ENCODE peak calls at places on chromosomes 1 and 21, in eight cellular contexts. C is IMR-90, W is K562, L is stomach, P is heart left ventricle, O is A549, J is GM12878, A is sigmoid colon. G is an unnamed sample.

GRCh38 chr1:223652436-223652901 is 13.0 kb downstream of the CAPN8 start:
- DNase-seq in A (no peak), J (no peak), O (no peak), C (no peak), W (no peak), P (no peak), L (no peak), G (no peak)

GRCh38 chr1:189220750-189221149 is 1256.9 kb downstream of the BRINP3 start:
- DNase-seq in C (no peak), P (no peak), J (no peak), L (no peak), W (no peak), A (no peak), O (no peak), G (no peak)

GRCh38 chr1:29453502-29454240 is 217.3 kb downstream of the PTPRU start:
- DNase-seq in P (no peak), L (no peak), W (peak), C (peak), O (peak), J (no peak), A (no peak), G (peak)

GRCh38 chr1:59484090-59484489 is 187.2 kb downstream of the FGGY start:
- DNase-seq in W (no peak), C (peak), P (no peak), A (no peak), J (no peak), O (peak), L (no peak), G (no peak)

GRCh38 chr21:41141031-41141457 is 26.9 kb upstream of the BACE2 start:
- DNase-seq in C (peak), A (no peak), O (no peak), L (no peak), J (no peak), P (no peak), W (no peak), G (no peak)

GRCh38 chr21:35099310-35099709 is 50.2 kb upstream of the RUNX1 start:
- DNase-seq in A (no peak), C (peak), O (no peak), J (no peak), L (no peak), W (no peak), P (no peak), G (no peak)

GRCh38 chr1:32706491-32706890 is 3.9 kb upstream of the SYNC start:
- DNase-seq in C (no peak), P (no peak), O (no peak), J (no peak), L (peak), A (no peak), W (no peak), G (no peak)

GRCh38 chr1:217090073-217090911 is 367.1 kb upstream of the ESRRG start:
- DNase-seq in P (no peak), C (no peak), L (no peak), A (no peak), W (no peak), O (no peak), J (no peak), G (no peak)

GRCh38 chr1:16145988-16146887 is 9.6 kb downstream of the EPHA2 start:
- DNase-seq in W (peak), L (peak), J (no peak), P (peak), A (peak), O (peak), C (peak), G (peak)

GRCh38 chr1:200242379-200243041 is 167.3 kb downstream of the ZNF281 start:
- DNase-seq in J (no peak), A (no peak), W (no peak), O (no peak), L (no peak), C (peak), P (peak), G (no peak)

GRCh38 chr1:154614247-154614646 is 6.3 kb upstream of the ADAR start:
- DNase-seq in C (no peak), W (no peak), P (no peak), L (no peak), O (no peak), J (no peak), A (no peak), G (no peak)

GRCh38 chr1:205589618-205590456 is 42.0 kb downstream of the ELK4 start:
- DNase-seq in L (no peak), O (no peak), P (no peak), A (peak), C (no peak), J (no peak), W (no peak), G (no peak)

GRCh38 chr1:156673387-156674121 is 3.7 kb downstream of the NES start:
- DNase-seq in J (no peak), W (peak), O (no peak), L (no peak), A (no peak), C (peak), P (no peak), G (no peak)

GRCh38 chr1:246608616-246609376 is 42.5 kb downstream of the CNST start:
- DNase-seq in L (peak), J (no peak), P (peak), C (peak), O (peak), A (peak), W (no peak), G (peak)

GRCh38 chr21:27802816-27803475 is 836.1 kb upstream of the ADAMTS5 start:
- DNase-seq in L (peak), P (peak), A (no peak), J (no peak), O (peak), C (peak), W (peak), G (peak)

DNA sequence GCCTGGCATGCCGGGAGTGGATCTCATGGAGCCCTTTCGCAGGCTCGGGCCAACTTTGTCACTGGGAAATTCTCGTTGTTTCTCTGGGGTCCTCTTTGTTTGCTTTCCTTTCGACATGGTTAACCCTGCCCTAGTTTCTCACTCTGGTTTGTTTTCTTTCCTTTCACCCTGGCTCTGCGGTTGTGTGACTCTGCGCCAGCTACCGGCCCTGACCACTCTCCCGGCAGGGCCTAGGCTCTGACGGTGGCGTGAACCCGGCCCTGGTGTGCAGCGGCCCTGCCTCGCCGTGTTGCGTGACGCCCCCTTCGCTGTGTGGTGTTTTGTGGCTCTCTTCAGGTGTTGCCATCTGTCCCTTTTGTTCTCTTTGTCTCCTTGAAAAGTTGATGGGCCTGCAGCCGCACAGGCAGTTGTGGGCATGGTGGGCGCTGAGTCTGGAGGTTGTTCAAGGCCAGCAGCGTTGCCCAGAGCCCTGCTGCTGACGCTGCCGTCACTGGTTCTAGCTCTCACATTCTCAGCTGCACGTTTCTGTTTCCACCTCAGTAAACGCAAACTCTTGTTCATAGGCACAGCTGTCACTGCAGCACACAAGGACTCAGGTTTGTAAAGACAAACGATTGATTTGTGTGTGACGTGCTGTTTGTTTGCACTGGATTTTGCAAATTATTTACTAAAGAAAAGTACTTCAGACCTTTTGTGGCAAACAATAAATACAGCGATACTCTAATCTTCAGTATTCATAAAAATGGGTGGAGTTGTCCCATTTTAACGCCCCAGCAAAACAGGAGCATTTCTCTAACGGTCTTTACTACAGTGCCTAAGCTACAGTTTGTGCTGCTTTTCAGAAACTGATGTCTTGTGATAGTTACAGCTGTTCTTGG is 64.5 kb upstream of the DIP2A start:
- DNase-seq in P (no peak), L (no peak), C (no peak), J (no peak), A (no peak), W (no peak), O (no peak), G (no peak)
- TF ChIP-seq POLR2A in P (no peak), L (no peak), C (no peak), J (no peak), A (no peak), W (no peak), O (no peak), G (no peak)

GRCh38 chr1:3899776-3900149 is 309 bp downstream of the C1orf174 start:
- DNase-seq in L (no peak), W (no peak), O (no peak), C (no peak), P (no peak), A (no peak), J (no peak), G (no peak)

GRCh38 chr1:3898994-3899775 is 887 bp downstream of the C1orf174 start:
- DNase-seq in W (peak), O (peak), C (no peak), A (no peak), J (no peak), P (no peak), L (no peak), G (peak)

GRCh38 chr1:3900969-3901529 is 977 bp upstream of the C1orf174 start:
- DNase-seq in C (peak), O (peak), L (peak), J (peak), A (peak), W (peak), P (peak), G (peak)

GRCh38 chr1:3902111-3902511 is 2.0 kb upstream of the C1orf174 start:
- DNase-seq in J (no peak), P (no peak), O (no peak), L (no peak), C (no peak), A (no peak), W (no peak), G (no peak)

GRCh38 chr1:3900150-3900968 is at the start of gene C1orf174:
- DNase-seq in W (peak), P (peak), O (peak), A (peak), L (peak), J (peak), C (peak), G (peak)
- TF ChIP-seq POLR2A in W (peak), P (peak), O (peak), A (peak), L (no peak), J (peak), C (peak), G (peak)

GRCh38 chr1:89114662-89115061 is 11.3 kb downstream of the GBP2 start:
- DNase-seq in W (no peak), J (no peak), P (no peak), L (no peak), A (no peak), C (no peak), O (no peak), G (no peak)
- TF ChIP-seq POLR2A in W (no peak), J (no peak), P (no peak), L (no peak), A (no peak), C (no peak), O (no peak), G (no peak)

DNA sequence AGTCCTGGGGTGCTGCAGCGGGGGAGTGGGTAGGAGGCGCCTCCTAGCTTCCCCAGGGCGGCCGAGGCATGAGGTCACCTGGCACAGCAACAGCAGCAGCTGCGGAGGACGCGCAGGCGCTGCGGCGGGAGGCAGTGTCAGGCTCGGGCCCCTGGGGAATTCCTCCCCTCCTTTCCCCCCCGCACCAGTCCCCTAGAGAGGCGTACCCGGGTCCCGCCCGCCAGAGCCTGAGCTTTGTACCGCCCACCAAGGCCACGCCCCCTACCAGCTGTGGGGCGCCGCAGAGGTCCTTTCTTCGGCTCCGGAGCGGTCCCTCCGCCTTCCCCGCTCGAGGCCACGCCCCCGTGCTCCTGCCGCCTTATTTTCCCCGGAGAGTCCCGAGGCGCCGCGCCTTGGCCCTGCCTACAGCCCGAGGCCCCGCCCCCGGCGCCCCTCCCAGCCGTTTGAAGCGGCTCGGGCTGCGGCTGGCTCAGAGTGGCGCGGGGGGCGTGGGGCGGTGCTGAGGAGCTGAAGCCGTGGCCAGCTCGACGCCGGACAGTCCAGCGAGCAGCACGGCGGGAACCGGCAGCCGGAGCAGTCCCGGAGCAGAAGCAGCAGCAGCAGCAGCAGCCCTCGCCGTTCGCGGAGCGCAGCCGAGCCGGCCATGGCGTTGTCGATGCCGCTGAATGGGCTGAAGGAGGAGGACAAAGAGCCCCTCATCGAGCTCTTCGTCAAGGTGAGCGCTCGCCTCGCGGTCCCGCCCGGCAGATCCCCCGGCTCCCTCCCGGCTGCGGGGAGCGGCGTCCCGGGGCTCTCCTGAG is at the start of gene CLIC4:
- DNase-seq in L (peak), J (peak), A (peak), W (peak), C (peak), O (peak), P (peak), G (peak)
- TF ChIP-seq POLR2A in L (peak), J (peak), A (peak), W (peak), C (peak), O (peak), P (peak), G (peak)

DNA sequence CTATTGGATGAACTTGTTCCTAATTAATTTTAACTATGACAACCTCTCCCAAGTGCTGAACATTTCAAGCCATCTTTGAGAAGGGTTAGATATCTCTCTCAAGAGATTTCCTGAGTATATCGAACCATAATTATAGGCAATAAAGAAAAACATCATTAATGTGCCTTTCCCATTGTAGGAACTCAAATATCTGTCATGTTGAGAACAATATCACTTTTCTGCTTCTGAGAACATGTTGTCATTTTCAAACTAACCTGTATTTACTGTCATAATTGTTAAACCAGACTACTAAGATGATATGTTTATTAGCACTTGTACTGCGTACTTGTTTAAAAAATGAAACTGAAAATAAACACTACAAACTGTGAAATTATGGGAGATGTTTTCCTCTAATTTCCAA is 4.3 kb downstream of the EPS15 start:
- DNase-seq in L (no peak), A (no peak), P (no peak), J (no peak), O (no peak), C (no peak), W (no peak), G (no peak)
- TF ChIP-seq POLR2A in L (no peak), A (no peak), P (no peak), J (no peak), O (no peak), C (no peak), W (no peak), G (no peak)

DNA sequence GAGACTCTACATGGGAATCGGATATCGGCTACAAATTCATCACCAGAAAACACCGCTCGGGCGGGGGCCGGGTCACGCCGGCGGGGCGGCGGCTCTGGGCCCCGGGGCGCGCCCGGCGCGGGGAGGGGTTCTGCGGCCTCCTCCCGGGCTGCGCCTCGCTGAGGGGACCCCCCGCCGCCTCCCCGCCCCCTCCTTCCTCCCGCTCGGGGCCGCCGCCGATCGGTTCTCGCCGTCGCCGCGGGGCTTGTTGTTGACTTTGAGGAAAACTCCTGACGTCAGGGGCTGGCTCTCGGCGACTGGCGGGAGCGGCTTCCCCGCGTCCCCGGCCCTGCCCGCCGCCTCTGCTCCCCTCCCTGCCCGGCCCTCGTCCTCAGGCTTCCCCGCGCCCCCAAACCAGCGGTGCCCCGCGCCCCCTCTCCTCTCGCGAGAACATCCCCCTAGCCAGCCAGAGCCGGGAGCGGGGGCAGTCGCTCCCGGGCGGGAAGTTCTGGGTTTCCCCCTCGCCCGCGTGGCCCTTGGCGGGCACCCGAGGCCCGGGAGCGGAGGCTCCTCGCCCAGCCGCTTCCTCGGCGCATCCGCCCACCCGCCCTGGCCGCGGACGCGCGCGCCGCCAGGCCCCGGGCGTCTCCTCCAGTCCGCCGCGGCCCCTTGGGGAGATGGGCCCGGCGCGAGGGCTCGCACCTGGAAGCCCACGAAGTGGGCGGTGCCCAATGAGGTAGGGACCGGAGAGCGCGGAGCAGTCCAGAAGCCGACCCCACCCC is 505 bp upstream of the AKT3 start:
- DNase-seq in C (peak), W (peak), A (peak), P (peak), L (peak), J (no peak), O (peak), G (peak)
- TF ChIP-seq POLR2A in C (peak), W (no peak), A (no peak), P (peak), L (no peak), J (peak), O (peak), G (no peak)

DNA sequence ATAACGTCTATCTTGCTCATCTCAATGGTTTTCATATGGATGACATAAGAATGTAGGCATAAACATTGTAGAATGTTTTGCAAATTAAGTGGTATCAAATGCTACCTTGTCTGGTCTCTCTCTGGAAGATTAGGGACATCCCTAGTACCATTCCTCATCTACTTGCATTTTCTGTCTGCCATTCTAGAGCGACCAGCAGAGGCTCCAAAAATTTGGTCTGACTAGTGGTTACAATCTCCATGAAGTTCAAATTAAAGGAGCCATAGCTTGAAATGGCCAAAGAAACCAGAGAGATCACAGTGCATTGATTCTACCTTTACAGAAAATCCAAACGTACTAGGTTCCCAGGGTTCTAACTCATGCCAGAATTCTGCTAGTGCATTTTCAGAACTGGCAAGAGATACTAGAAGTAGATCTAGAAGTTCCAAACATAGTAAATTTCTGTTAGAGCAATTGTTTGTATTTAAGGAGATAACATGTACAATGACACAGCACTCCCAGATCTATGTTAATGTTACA is 1.1 kb downstream of the CD84 start:
- DNase-seq in O (no peak), W (peak), J (no peak), C (no peak), A (no peak), P (no peak), L (no peak), G (peak)
- TF ChIP-seq POLR2A in O (no peak), W (no peak), J (no peak), C (no peak), A (no peak), P (no peak), L (no peak), G (no peak)

DNA sequence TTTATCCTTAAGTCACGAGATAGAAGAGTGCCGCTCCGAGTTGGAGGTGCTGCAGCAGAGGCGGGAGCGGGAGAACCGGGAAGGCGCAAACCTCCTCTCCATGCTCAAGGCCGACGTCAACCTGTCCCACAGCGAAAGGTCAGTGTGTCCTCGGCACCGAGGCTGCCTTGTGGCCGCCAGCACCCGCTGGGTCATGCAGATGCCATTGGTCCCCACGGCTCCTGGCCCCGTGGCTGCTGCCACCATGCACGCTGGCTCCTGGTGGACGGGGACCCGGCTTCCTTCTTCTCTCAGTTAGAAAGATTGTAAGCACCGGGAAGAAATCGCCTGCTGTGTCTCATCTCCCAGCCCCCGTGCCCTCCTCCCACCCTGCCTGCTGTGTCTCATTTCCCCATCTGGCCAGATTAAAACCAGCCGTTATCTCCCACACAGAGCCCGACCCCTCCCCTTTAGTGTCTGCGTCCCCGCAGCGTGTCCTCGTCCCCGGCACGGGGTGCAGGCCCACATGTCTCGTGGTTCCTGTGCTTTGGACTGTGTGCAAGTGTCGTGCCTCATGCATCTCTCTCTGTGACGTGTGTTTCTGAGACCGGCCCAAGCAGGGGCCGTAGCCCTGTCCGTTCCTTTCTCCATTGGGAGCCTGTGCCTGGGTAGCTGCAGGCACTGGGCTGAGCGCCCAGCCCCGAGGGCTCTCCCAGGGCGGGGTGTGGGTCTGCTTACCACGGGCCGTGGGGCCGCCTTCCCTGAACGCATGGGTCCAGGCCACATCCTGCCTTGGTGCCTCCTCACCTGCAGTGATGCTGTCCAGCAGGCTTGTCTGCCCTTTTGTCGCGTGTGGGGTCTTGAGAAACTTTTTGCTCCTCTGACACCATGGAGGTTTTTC is 62.1 kb downstream of the PCNT start:
- DNase-seq in C (no peak), J (no peak), L (no peak), P (no peak), A (no peak), O (no peak), W (no peak), G (no peak)
- TF ChIP-seq POLR2A in C (no peak), J (no peak), L (no peak), P (no peak), A (no peak), O (no peak), W (no peak), G (no peak)

G was measured in erythroblast.